ENCODE peak calls at places on chromosomes 2 and 18, in seven cellular contexts. E is NCI-H226, A is SK-N-DZ, Z is left kidney, Q is NCI-H2171, P is EH, O is HFFc6. X is an unnamed sample.

GRCh38 chr2:152580722-152581121 is 136.5 kb downstream of the PRPF40A start:
- DNase-seq in Q (no peak), A (no peak), O (no peak), P (no peak), Z (no peak), E (no peak), X (no peak)

GRCh38 chr2:240374085-240374907 is 61.2 kb upstream of the GPC1 start:
- DNase-seq in O (peak; percentile 93), Z (no peak), Q (no peak), P (peak; percentile 99), E (peak; percentile 95), A (no peak), X (no peak)

GRCh38 chr18:78849458-78849857 is 130.2 kb upstream of the SALL3 start:
- DNase-seq in P (no peak), O (no peak), A (no peak), E (no peak), Q (no peak), Z (no peak), X (no peak)

GRCh38 chr2:135916232-135916631 is 40.0 kb upstream of the MCM6 start:
- DNase-seq in Q (peak; percentile 18), Z (peak; percentile 61), O (peak; percentile 21), P (peak; percentile 36), E (no peak), A (peak; percentile 18), X (peak; percentile 36)

GRCh38 chr2:97662386-97662894 is 1.4 kb downstream of the ACTR1B start:
- DNase-seq in E (no peak), P (no peak), Q (no peak), Z (no peak), O (no peak), A (no peak), X (no peak)

GRCh38 chr2:75022516-75022915 is 64.1 kb downstream of the POLE4 start:
- DNase-seq in E (peak; percentile 57), P (peak; percentile 72), Q (no peak), O (peak; percentile 27), A (no peak), Z (no peak), X (no peak)

GRCh38 chr2:169038338-169038757 is 7.2 kb upstream of the ABCB11 start:
- DNase-seq in Z (no peak), A (no peak), P (peak; percentile 42), E (peak; percentile 65), Q (no peak), O (no peak), X (no peak)

GRCh38 chr2:231810905-231811304 is 24.7 kb downstream of the COPS7B start:
- DNase-seq in Q (no peak), E (peak; percentile 70), O (peak; percentile 71), Z (no peak), P (peak; percentile 91), A (no peak), X (no peak)

GRCh38 chr18:37266290-37266689 is 299.3 kb downstream of the CELF4 start:
- DNase-seq in Q (no peak), P (no peak), E (no peak), Z (peak; percentile 46), A (peak; percentile 42), O (no peak), X (no peak)

GRCh38 chr2:226362991-226363390 is 436.6 kb downstream of the IRS1 start:
- DNase-seq in Z (no peak), A (no peak), O (peak; percentile 47), E (peak; percentile 37), P (peak; percentile 42), Q (no peak), X (no peak)

GRCh38 chr2:67476808-67477790 is 80.0 kb downstream of the ETAA1 start:
- DNase-seq in Z (peak; percentile 78), O (peak; percentile 51), E (peak; percentile 15), Q (no peak), A (peak; percentile 59), P (peak; percentile 72), X (no peak)

GRCh38 chr2:195390686-195391085 is 266.3 kb upstream of the SLC39A10 start:
- DNase-seq in O (no peak), E (no peak), A (no peak), Z (no peak), Q (no peak), P (no peak), X (no peak)

GRCh38 chr2:70709275-70709674 is 58.7 kb downstream of the ADD2 start:
- DNase-seq in O (no peak), A (no peak), E (peak; percentile 33), P (no peak), Q (no peak), Z (no peak), X (no peak)

GRCh38 chr2:73035899-73036778 is 35.4 kb downstream of the SFXN5 start:
- DNase-seq in E (no peak), P (peak; percentile 9), A (no peak), Z (no peak), Q (no peak), O (no peak), X (no peak)

GRCh38 chr2:149617476-149617875 is 29.9 kb upstream of the MMADHC start:
- DNase-seq in A (no peak), Q (no peak), Z (no peak), O (no peak), E (peak; percentile 57), P (peak; percentile 63), X (no peak)

GRCh38 chr2:65049010-65049639 is 7.1 kb upstream of the CEP68 start:
- DNase-seq in O (no peak), E (no peak), Q (no peak), A (no peak), Z (peak; percentile 39), P (no peak), X (no peak)

GRCh38 chr2:235669269-235669831 is 175.5 kb downstream of the AGAP1 start:
- DNase-seq in E (peak; percentile 73), Q (peak; percentile 68), Z (peak; percentile 89), O (peak; percentile 42), A (peak; percentile 73), P (peak; percentile 67), X (peak; percentile 72)

GRCh38 chr2:5694016-5694690 is 2.0 kb downstream of the SOX11 start:
- DNase-seq in A (peak; percentile 74), Z (peak; percentile 87), O (no peak), E (no peak), P (peak; percentile 37), Q (peak; percentile 72), X (no peak)

GRCh38 chr18:77014538-77014937 is 118.0 kb downstream of the MBP start:
- DNase-seq in P (no peak), A (no peak), E (no peak), Q (no peak), O (no peak), Z (no peak), X (no peak)

GRCh38 chr2:60891175-60891574 is 9.8 kb downstream of the REL start:
- DNase-seq in O (no peak), Q (no peak), P (no peak), Z (no peak), E (no peak), A (no peak), X (no peak)

GRCh38 chr2:128607981-128608506 is 289.4 kb upstream of the HS6ST1 start:
- DNase-seq in O (no peak), Q (no peak), A (no peak), Z (no peak), E (no peak), P (peak; percentile 32), X (no peak)

GRCh38 chr2:2743164-2743571 is 412.1 kb upstream of the MYT1L start:
- DNase-seq in Q (peak; percentile 38), E (peak; percentile 9), O (no peak), A (peak; percentile 21), P (no peak), Z (peak; percentile 43), X (no peak)

GRCh38 chr2:238151205-238151604 is 7.6 kb upstream of the ERFE start:
- DNase-seq in O (no peak), Z (no peak), A (no peak), P (no peak), E (no peak), Q (no peak), X (no peak)

GRCh38 chr2:114797540-114797939 is 355.1 kb downstream of the DPP10 start:
- DNase-seq in P (no peak), A (no peak), O (no peak), Z (no peak), E (no peak), Q (no peak), X (no peak)

GRCh38 chr18:79327199-79327545 is 68.6 kb upstream of the NFATC1 start:
- DNase-seq in E (no peak), P (no peak), O (no peak), A (no peak), Z (no peak), Q (no peak), X (no peak)

GRCh38 chr2:150107816-150108215 is 379.7 kb downstream of the RND3 start:
- DNase-seq in Z (no peak), O (no peak), Q (no peak), P (no peak), A (no peak), E (no peak), X (no peak)

GRCh38 chr18:2183432-2183831 is 387.9 kb downstream of the METTL4 start:
- DNase-seq in Q (no peak), E (no peak), A (no peak), P (no peak), O (no peak), Z (no peak), X (no peak)

GRCh38 chr2:96399342-96400048 is 63.9 kb downstream of the NCAPH start:
- DNase-seq in Z (peak; percentile 55), O (no peak), P (no peak), Q (no peak), A (no peak), E (no peak), X (no peak)

GRCh38 chr2:174748948-174749347 is 15.3 kb downstream of the CHRNA1 start:
- DNase-seq in Q (peak; percentile 45), E (peak; percentile 26), Z (peak; percentile 85), P (peak; percentile 63), O (peak; percentile 33), A (peak; percentile 73), X (peak; percentile 67)

GRCh38 chr2:38400513-38400912 is 23.4 kb upstream of the ATL2 start:
- DNase-seq in O (no peak), Z (no peak), A (no peak), Q (no peak), E (no peak), P (no peak), X (no peak)

GRCh38 chr2:62091471-62091870 is 104.4 kb upstream of the B3GNT2 start:
- DNase-seq in Q (no peak), O (no peak), A (no peak), Z (no peak), P (no peak), E (no peak), X (no peak)

X was measured in effector memory CD8-positive, alpha-beta T cell.